ENCODE peak calls at places on chromosomes 3 and 15, in seven cellular contexts. R is tibial artery, H is stomach, M is WTC11, L is colonic mucosa, A is foreskin fibroblast, N is osteocyte. J is an unnamed sample.
A peak's percentile ranks its signal among the peaks of the same experiment; 100 is the strongest.

GRCh38 chr3:12308517-12308916 is 19.6 kb downstream of the PPARG start:
- DNase-seq in H (no peak), A (peak; percentile 87), M (no peak), N (no peak), L (no peak), R (no peak), J (no peak)

GRCh38 chr3:48143567-48143966 is 44.6 kb downstream of the CDC25A start:
- DNase-seq in A (no peak), L (no peak), R (no peak), H (no peak), M (no peak), N (no peak), J (no peak)

GRCh38 chr15:89057506-89058133 is 30.6 kb upstream of the ABHD2 start:
- DNase-seq in A (peak; percentile 88), R (peak; percentile 90), M (peak; percentile 95), H (peak; percentile 90), N (peak; percentile 95), L (peak; percentile 88), J (peak; percentile 90)

GRCh38 chr3:40079845-40080240 is 229.7 kb upstream of the EIF1B start:
- DNase-seq in M (no peak), A (peak; percentile 66), H (no peak), N (no peak), R (no peak), L (no peak), J (no peak)

GRCh38 chr3:23874359-23875120 is 42.2 kb downstream of the NKIRAS1 start:
- DNase-seq in H (no peak), R (no peak), M (no peak), L (no peak), N (no peak), A (peak; percentile 77), J (no peak)

GRCh38 chr3:64496786-64497560 is 190.8 kb downstream of the ADAMTS9 start:
- DNase-seq in N (no peak), R (no peak), A (no peak), L (no peak), M (no peak), H (no peak), J (no peak)

GRCh38 chr3:171132873-171133272 is 106.4 kb upstream of the SLC2A2 start:
- DNase-seq in R (no peak), N (no peak), H (no peak), L (no peak), A (peak; percentile 94), M (no peak), J (no peak)

GRCh38 chr3:169295126-169295525 is 368.4 kb downstream of the MECOM start:
- DNase-seq in M (no peak), N (no peak), L (peak; percentile 42), R (no peak), H (no peak), A (peak; percentile 55), J (no peak)

GRCh38 chr3:47856669-47857068 is 53.7 kb downstream of the DHX30 start:
- DNase-seq in R (no peak), N (no peak), M (no peak), A (no peak), L (no peak), H (no peak), J (no peak)

GRCh38 chr15:80431635-80432034 is 27.5 kb downstream of the ARNT2 start:
- DNase-seq in R (no peak), L (no peak), A (no peak), M (no peak), H (no peak), N (peak; percentile 71), J (no peak)

GRCh38 chr3:159169828-159170227 is 368.0 kb downstream of the MFSD1 start:
- DNase-seq in A (peak; percentile 89), R (no peak), N (no peak), M (no peak), L (peak; percentile 33), H (no peak), J (no peak)

GRCh38 chr3:171967932-171968678 is 71.3 kb upstream of the FNDC3B start:
- DNase-seq in R (no peak), N (no peak), A (peak; percentile 56), H (no peak), L (no peak), M (no peak), J (no peak)

GRCh38 chr3:155602307-155602706 is 142.6 kb downstream of the PLCH1 start:
- DNase-seq in A (no peak), R (no peak), H (no peak), N (no peak), L (no peak), M (no peak), J (no peak)

GRCh38 chr3:190486201-190486865 is 27.6 kb upstream of the IL1RAP start:
- DNase-seq in N (no peak), H (no peak), R (no peak), A (no peak), L (no peak), M (no peak), J (no peak)

GRCh38 chr3:56855856-56856538 is 54.2 kb upstream of the ARHGEF3 start:
- DNase-seq in R (no peak), A (no peak), H (peak; percentile 35), M (peak; percentile 77), N (no peak), L (peak; percentile 40), J (no peak)

GRCh38 chr3:73508330-73508954 is 116.3 kb downstream of the PDZRN3 start:
- DNase-seq in M (peak; percentile 54), R (no peak), A (peak; percentile 83), H (peak; percentile 59), L (peak; percentile 80), N (no peak), J (no peak)

GRCh38 chr3:141367038-141367730 is 1.1 kb upstream of the ZBTB38 start:
- DNase-seq in M (no peak), R (peak; percentile 70), N (no peak), H (no peak), L (no peak), A (peak; percentile 100), J (no peak)

GRCh38 chr3:178063475-178063874 is 472.8 kb upstream of the KCNMB2 start:
- DNase-seq in A (peak; percentile 82), H (no peak), M (no peak), N (no peak), R (no peak), L (no peak), J (no peak)

GRCh38 chr3:9087831-9088413 is 124.7 kb upstream of the RAD18 start:
- DNase-seq in L (no peak), R (no peak), N (no peak), H (no peak), A (no peak), M (no peak), J (no peak)

GRCh38 chr15:91940466-91941381 is 87.2 kb downstream of the SLCO3A1 start:
- DNase-seq in H (no peak), A (no peak), L (peak; percentile 60), N (no peak), R (no peak), M (no peak), J (no peak)

GRCh38 chr3:50119786-50120185 is 31.1 kb downstream of the RBM5 start:
- DNase-seq in A (no peak), R (no peak), M (no peak), H (no peak), N (no peak), L (no peak), J (no peak)

GRCh38 chr3:178561239-178561638 is 25.0 kb downstream of the KCNMB2 start:
- DNase-seq in R (no peak), N (no peak), M (no peak), L (no peak), H (no peak), A (peak; percentile 3), J (no peak)

GRCh38 chr3:185677146-185677829 is 91.2 kb downstream of the SENP2 start:
- DNase-seq in A (peak; percentile 87), R (no peak), H (no peak), L (peak; percentile 63), N (no peak), M (no peak), J (no peak)

GRCh38 chr3:138418556-138419206 is 15.7 kb upstream of the ESYT3 start:
- DNase-seq in M (no peak), A (no peak), N (no peak), R (no peak), L (no peak), H (no peak), J (no peak)

GRCh38 chr3:117439812-117440211 is 730.2 kb downstream of the TUSC7 start:
- DNase-seq in R (no peak), M (no peak), N (no peak), A (peak; percentile 64), H (no peak), L (no peak), J (no peak)
- TF ChIP-seq CTCF in R (no peak), M (peak; percentile 24), N (peak; percentile 53), A (peak; percentile 18), H (no peak), L (no peak), J (no peak)

GRCh38 chr15:42010434-42010833 is 10.4 kb downstream of the PLA2G4E start:
- DNase-seq in A (no peak), L (no peak), R (no peak), M (no peak), H (no peak), N (no peak), J (no peak)

GRCh38 chr15:42009474-42009873 is 11.4 kb downstream of the PLA2G4E start:
- DNase-seq in N (no peak), A (no peak), R (no peak), M (no peak), L (no peak), H (no peak), J (no peak)

GRCh38 chr15:42009022-42009421 is 11.8 kb downstream of the PLA2G4E start:
- DNase-seq in R (no peak), L (no peak), A (no peak), M (no peak), N (no peak), H (no peak), J (no peak)

GRCh38 chr15:42011074-42011473 is 9.8 kb downstream of the PLA2G4E start:
- DNase-seq in N (no peak), L (no peak), H (no peak), R (no peak), M (no peak), A (no peak), J (no peak)

GRCh38 chr15:42007386-42007785 is 13.5 kb downstream of the PLA2G4E start:
- DNase-seq in M (no peak), N (no peak), R (no peak), A (no peak), L (no peak), H (no peak), J (no peak)
- TF ChIP-seq CTCF in M (no peak), N (no peak), R (no peak), A (no peak), L (no peak), H (no peak), J (no peak)

DNA sequence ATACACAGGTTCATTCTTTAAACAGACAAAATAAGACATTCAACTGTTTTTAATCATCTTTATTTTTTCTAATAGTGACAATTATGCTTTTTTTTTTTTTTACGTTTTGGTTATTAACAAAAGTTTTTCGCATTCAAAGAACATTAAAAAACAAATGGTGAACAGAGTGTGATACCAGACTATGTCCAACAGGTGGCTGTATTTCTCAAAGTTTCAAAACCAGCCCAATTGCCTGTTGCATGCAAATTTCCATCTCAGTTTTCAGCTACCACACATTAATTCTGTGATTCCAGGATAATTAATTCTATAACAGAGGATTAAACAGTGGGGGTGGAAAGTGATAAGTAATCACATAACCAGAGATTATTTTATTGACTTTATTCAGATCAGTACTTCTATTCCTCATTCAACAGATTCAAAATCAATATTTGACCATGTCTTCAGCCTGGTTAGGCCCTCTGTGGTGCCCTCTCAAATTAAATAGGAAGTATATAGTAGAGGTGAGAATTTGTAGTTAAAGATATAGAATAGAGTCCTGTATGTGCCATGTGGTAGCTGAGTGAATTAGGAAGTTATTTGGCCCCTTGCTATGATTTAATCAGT is 122.2 kb upstream of the DCBLD2 start:
- DNase-seq in N (no peak), H (no peak), R (no peak), A (peak; percentile 65), M (no peak), L (no peak), J (no peak)
- TF ChIP-seq CTCF in N (peak; percentile 77), H (peak; percentile 44), R (peak; percentile 79), A (peak; percentile 45), M (peak; percentile 31), L (peak; percentile 56), J (peak; percentile 88)

GRCh38 chr15:100650685-100651084 is 48.3 kb downstream of the ASB7 start:
- DNase-seq in R (no peak), L (no peak), N (no peak), M (no peak), A (no peak), H (no peak), J (no peak)
- TF ChIP-seq CTCF in R (no peak), L (no peak), N (peak; percentile 15), M (no peak), A (no peak), H (no peak), J (no peak)

J was measured in mesothelial cell of epicardium.